ENCODE peak calls at places on chromosomes 4 and X, in nine cellular contexts. One of them, this sample, is unnamed.

GRCh38 chr4:37365888-37366287 is 121.3 kb downstream of the NWD2 start:
- DNase-seq in cardiac muscle cell: peak
- DNase-seq in A549: no peak
- DNase-seq in AG04450: no peak
- DNase-seq in left lung: no peak
- DNase-seq in CD4-positive, alpha-beta T cell: no peak
- DNase-seq in fibroblast of mammary gland: no peak
- DNase-seq in mesothelial cell of epicardium: no peak
- DNase-seq in adrenal gland: no peak
- DNase-seq in this sample: no peak

GRCh38 chrX:145848451-145848850 is 30.8 kb downstream of the SLITRK2 start:
- DNase-seq in CD4-positive, alpha-beta T cell: no peak
- DNase-seq in fibroblast of mammary gland: no peak
- DNase-seq in AG04450: no peak
- DNase-seq in adrenal gland: no peak
- DNase-seq in left lung: no peak
- DNase-seq in cardiac muscle cell: no peak
- DNase-seq in mesothelial cell of epicardium: no peak
- DNase-seq in A549: no peak
- DNase-seq in this sample: no peak

GRCh38 chr4:8182858-8183725 is 16.0 kb upstream of the SH3TC1 start:
- DNase-seq in adrenal gland: peak
- DNase-seq in fibroblast of mammary gland: peak
- DNase-seq in left lung: peak
- DNase-seq in cardiac muscle cell: peak
- DNase-seq in mesothelial cell of epicardium: peak
- DNase-seq in CD4-positive, alpha-beta T cell: no peak
- DNase-seq in A549: peak
- DNase-seq in AG04450: no peak
- DNase-seq in this sample: no peak

GRCh38 chrX:68139791-68140190 is 293.5 kb downstream of the OPHN1 start:
- DNase-seq in adrenal gland: no peak
- DNase-seq in fibroblast of mammary gland: peak
- DNase-seq in AG04450: no peak
- DNase-seq in left lung: no peak
- DNase-seq in CD4-positive, alpha-beta T cell: no peak
- DNase-seq in A549: no peak
- DNase-seq in cardiac muscle cell: no peak
- DNase-seq in mesothelial cell of epicardium: no peak
- DNase-seq in this sample: no peak

GRCh38 chr4:69470561-69470960 is 25.1 kb downstream of the UGT2B4 start:
- DNase-seq in cardiac muscle cell: peak
- DNase-seq in AG04450: no peak
- DNase-seq in left lung: no peak
- DNase-seq in adrenal gland: no peak
- DNase-seq in fibroblast of mammary gland: no peak
- DNase-seq in A549: peak
- DNase-seq in mesothelial cell of epicardium: no peak
- DNase-seq in CD4-positive, alpha-beta T cell: no peak
- DNase-seq in this sample: no peak

GRCh38 chr4:175253184-175253902 is 335.2 kb downstream of the ADAM29 start:
- DNase-seq in fibroblast of mammary gland: peak
- DNase-seq in AG04450: no peak
- DNase-seq in left lung: no peak
- DNase-seq in mesothelial cell of epicardium: no peak
- DNase-seq in adrenal gland: no peak
- DNase-seq in A549: no peak
- DNase-seq in CD4-positive, alpha-beta T cell: no peak
- DNase-seq in cardiac muscle cell: no peak
- DNase-seq in this sample: no peak

GRCh38 chrX:13190051-13190450 is 129.8 kb downstream of the ATXN3L start:
- DNase-seq in fibroblast of mammary gland: no peak
- DNase-seq in AG04450: no peak
- DNase-seq in A549: no peak
- DNase-seq in mesothelial cell of epicardium: no peak
- DNase-seq in adrenal gland: no peak
- DNase-seq in cardiac muscle cell: no peak
- DNase-seq in left lung: no peak
- DNase-seq in CD4-positive, alpha-beta T cell: no peak
- DNase-seq in this sample: no peak

GRCh38 chr4:175290401-175290800 is 372.2 kb downstream of the ADAM29 start:
- DNase-seq in A549: no peak
- DNase-seq in mesothelial cell of epicardium: no peak
- DNase-seq in AG04450: no peak
- DNase-seq in cardiac muscle cell: no peak
- DNase-seq in left lung: no peak
- DNase-seq in CD4-positive, alpha-beta T cell: no peak
- DNase-seq in fibroblast of mammary gland: peak
- DNase-seq in adrenal gland: no peak
- DNase-seq in this sample: no peak

GRCh38 chrX:111581086-111581485 is 69.6 kb downstream of the SERTM2 start:
- DNase-seq in adrenal gland: no peak
- DNase-seq in mesothelial cell of epicardium: no peak
- DNase-seq in CD4-positive, alpha-beta T cell: no peak
- DNase-seq in AG04450: no peak
- DNase-seq in fibroblast of mammary gland: no peak
- DNase-seq in left lung: no peak
- DNase-seq in cardiac muscle cell: no peak
- DNase-seq in A549: no peak
- DNase-seq in this sample: no peak

GRCh38 chr4:165784672-165785071 is 88.4 kb upstream of the TLL1 start:
- DNase-seq in fibroblast of mammary gland: peak
- DNase-seq in cardiac muscle cell: no peak
- DNase-seq in A549: no peak
- DNase-seq in left lung: no peak
- DNase-seq in CD4-positive, alpha-beta T cell: no peak
- DNase-seq in adrenal gland: no peak
- DNase-seq in mesothelial cell of epicardium: no peak
- DNase-seq in AG04450: no peak
- DNase-seq in this sample: no peak

GRCh38 chr4:1987721-1988326 is 20.9 kb downstream of the NELFA start:
- DNase-seq in adrenal gland: no peak
- DNase-seq in cardiac muscle cell: no peak
- DNase-seq in AG04450: no peak
- DNase-seq in fibroblast of mammary gland: no peak
- DNase-seq in mesothelial cell of epicardium: no peak
- DNase-seq in CD4-positive, alpha-beta T cell: no peak
- DNase-seq in A549: no peak
- DNase-seq in left lung: no peak
- DNase-seq in this sample: no peak

GRCh38 chr4:68447201-68447600 is at the start of gene TMPRSS11E:
- DNase-seq in CD4-positive, alpha-beta T cell: no peak
- DNase-seq in adrenal gland: no peak
- DNase-seq in AG04450: no peak
- DNase-seq in A549: no peak
- DNase-seq in mesothelial cell of epicardium: no peak
- DNase-seq in left lung: no peak
- DNase-seq in cardiac muscle cell: no peak
- DNase-seq in fibroblast of mammary gland: no peak
- DNase-seq in this sample: no peak

GRCh38 chr4:3246458-3247398 is 2.2 kb upstream of the MSANTD1 start:
- DNase-seq in adrenal gland: no peak
- DNase-seq in AG04450: no peak
- DNase-seq in fibroblast of mammary gland: no peak
- DNase-seq in left lung: no peak
- DNase-seq in mesothelial cell of epicardium: no peak
- DNase-seq in A549: no peak
- DNase-seq in cardiac muscle cell: no peak
- DNase-seq in CD4-positive, alpha-beta T cell: no peak
- DNase-seq in this sample: no peak

GRCh38 chr4:124459922-124460301 is 252.6 kb downstream of the ANKRD50 start:
- DNase-seq in cardiac muscle cell: peak
- DNase-seq in left lung: no peak
- DNase-seq in mesothelial cell of epicardium: no peak
- DNase-seq in AG04450: no peak
- DNase-seq in CD4-positive, alpha-beta T cell: no peak
- DNase-seq in A549: no peak
- DNase-seq in fibroblast of mammary gland: peak
- DNase-seq in adrenal gland: no peak
- DNase-seq in this sample: no peak

GRCh38 chr4:136505020-136505419 is 1027.3 kb downstream of the PCDH18 start:
- DNase-seq in fibroblast of mammary gland: no peak
- DNase-seq in adrenal gland: no peak
- DNase-seq in mesothelial cell of epicardium: no peak
- DNase-seq in A549: no peak
- DNase-seq in left lung: no peak
- DNase-seq in AG04450: no peak
- DNase-seq in CD4-positive, alpha-beta T cell: no peak
- DNase-seq in cardiac muscle cell: no peak
- DNase-seq in this sample: no peak

GRCh38 chr4:162164881-162165528 is 1.2 kb upstream of the FSTL5 start:
- DNase-seq in adrenal gland: no peak
- DNase-seq in mesothelial cell of epicardium: no peak
- DNase-seq in fibroblast of mammary gland: no peak
- DNase-seq in cardiac muscle cell: no peak
- DNase-seq in left lung: no peak
- DNase-seq in A549: no peak
- DNase-seq in CD4-positive, alpha-beta T cell: no peak
- DNase-seq in AG04450: no peak
- DNase-seq in this sample: no peak

GRCh38 chr4:145956288-145956890 is 17.8 kb upstream of the ZNF827 start:
- DNase-seq in AG04450: no peak
- DNase-seq in mesothelial cell of epicardium: no peak
- DNase-seq in left lung: no peak
- DNase-seq in adrenal gland: peak
- DNase-seq in fibroblast of mammary gland: peak
- DNase-seq in CD4-positive, alpha-beta T cell: peak
- DNase-seq in A549: no peak
- DNase-seq in cardiac muscle cell: peak
- DNase-seq in this sample: peak

GRCh38 chr4:112604590-112604989 is 32.1 kb downstream of the ZGRF1 start:
- DNase-seq in left lung: no peak
- DNase-seq in cardiac muscle cell: peak
- DNase-seq in AG04450: peak
- DNase-seq in A549: peak
- DNase-seq in fibroblast of mammary gland: peak
- DNase-seq in mesothelial cell of epicardium: no peak
- DNase-seq in CD4-positive, alpha-beta T cell: peak
- DNase-seq in adrenal gland: peak
- DNase-seq in this sample: peak

GRCh38 chr4:70901607-70901983 is 574 bp upstream of the MOB1B start:
- DNase-seq in CD4-positive, alpha-beta T cell: no peak
- DNase-seq in mesothelial cell of epicardium: no peak
- DNase-seq in left lung: no peak
- DNase-seq in cardiac muscle cell: no peak
- DNase-seq in adrenal gland: no peak
- DNase-seq in fibroblast of mammary gland: no peak
- DNase-seq in AG04450: no peak
- DNase-seq in A549: no peak
- DNase-seq in this sample: no peak

GRCh38 chrX:7218321-7219152 is 70.6 kb upstream of the PUDP start:
- DNase-seq in cardiac muscle cell: no peak
- DNase-seq in AG04450: no peak
- DNase-seq in mesothelial cell of epicardium: no peak
- DNase-seq in A549: no peak
- DNase-seq in left lung: no peak
- DNase-seq in fibroblast of mammary gland: no peak
- DNase-seq in adrenal gland: no peak
- DNase-seq in CD4-positive, alpha-beta T cell: no peak
- DNase-seq in this sample: no peak

GRCh38 chrX:20265726-20266681 is 705 bp downstream of the RPS6KA3 start:
- DNase-seq in CD4-positive, alpha-beta T cell: peak
- DNase-seq in cardiac muscle cell: no peak
- DNase-seq in left lung: peak
- DNase-seq in fibroblast of mammary gland: no peak
- DNase-seq in AG04450: no peak
- DNase-seq in A549: peak
- DNase-seq in mesothelial cell of epicardium: peak
- DNase-seq in adrenal gland: peak
- DNase-seq in this sample: peak

GRCh38 chr4:111697176-111697962 is 447.9 kb upstream of the FAM241A start:
- DNase-seq in A549: no peak
- DNase-seq in mesothelial cell of epicardium: no peak
- DNase-seq in fibroblast of mammary gland: no peak
- DNase-seq in adrenal gland: no peak
- DNase-seq in cardiac muscle cell: no peak
- DNase-seq in CD4-positive, alpha-beta T cell: no peak
- DNase-seq in left lung: no peak
- DNase-seq in AG04450: no peak
- DNase-seq in this sample: no peak

DNA sequence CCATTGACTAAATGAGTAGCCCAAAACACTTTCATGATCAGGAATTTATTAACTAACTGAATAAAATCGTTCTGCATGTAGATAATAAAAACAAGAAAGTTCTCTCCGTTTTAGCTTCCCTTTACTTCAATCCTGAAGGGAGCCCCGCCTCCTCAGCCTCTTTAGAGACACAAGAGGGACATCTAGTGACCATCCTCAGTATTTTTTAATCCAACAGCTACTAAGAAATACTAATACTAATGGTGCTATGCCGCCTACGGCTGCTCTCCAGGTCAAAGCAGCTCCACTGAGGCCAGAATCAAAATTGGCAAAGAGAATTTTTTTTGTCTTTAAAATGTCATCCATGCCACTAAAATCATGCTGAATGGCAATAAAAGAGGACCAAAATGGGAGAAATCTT is 3.2 kb upstream of the PCDH19 start:
- DNase-seq in cardiac muscle cell: peak
- DNase-seq in left lung: no peak
- DNase-seq in mesothelial cell of epicardium: peak
- DNase-seq in fibroblast of mammary gland: peak
- DNase-seq in A549: peak
- DNase-seq in AG04450: no peak
- DNase-seq in CD4-positive, alpha-beta T cell: no peak
- DNase-seq in adrenal gland: peak
- DNase-seq in this sample: no peak
- TF ChIP-seq CTCF in cardiac muscle cell: peak
- TF ChIP-seq CTCF in left lung: no peak
- TF ChIP-seq CTCF in mesothelial cell of epicardium: peak
- TF ChIP-seq CTCF in fibroblast of mammary gland: peak
- TF ChIP-seq CTCF in A549: peak
- TF ChIP-seq CTCF in AG04450: peak
- TF ChIP-seq CTCF in CD4-positive, alpha-beta T cell: no peak
- TF ChIP-seq CTCF in adrenal gland: peak
- TF ChIP-seq CTCF in this sample: peak

GRCh38 chrX:104372547-104372946 is 117.8 kb upstream of the ESX1 start:
- DNase-seq in A549: no peak
- DNase-seq in adrenal gland: no peak
- DNase-seq in cardiac muscle cell: no peak
- DNase-seq in fibroblast of mammary gland: no peak
- DNase-seq in mesothelial cell of epicardium: no peak
- DNase-seq in CD4-positive, alpha-beta T cell: no peak
- DNase-seq in AG04450: no peak
- DNase-seq in left lung: no peak
- DNase-seq in this sample: no peak
- TF ChIP-seq CTCF in A549: no peak
- TF ChIP-seq CTCF in adrenal gland: no peak
- TF ChIP-seq CTCF in cardiac muscle cell: no peak
- TF ChIP-seq CTCF in fibroblast of mammary gland: no peak
- TF ChIP-seq CTCF in mesothelial cell of epicardium: no peak
- TF ChIP-seq CTCF in CD4-positive, alpha-beta T cell: no peak
- TF ChIP-seq CTCF in AG04450: no peak
- TF ChIP-seq CTCF in left lung: no peak
- TF ChIP-seq CTCF in this sample: no peak

GRCh38 chrX:11111038-11111851 is at the start of gene HCCS:
- DNase-seq in CD4-positive, alpha-beta T cell: peak
- DNase-seq in mesothelial cell of epicardium: peak
- DNase-seq in left lung: peak
- DNase-seq in AG04450: peak
- DNase-seq in adrenal gland: peak
- DNase-seq in A549: peak
- DNase-seq in cardiac muscle cell: peak
- DNase-seq in fibroblast of mammary gland: peak
- DNase-seq in this sample: peak
- TF ChIP-seq CTCF in CD4-positive, alpha-beta T cell: no peak
- TF ChIP-seq CTCF in mesothelial cell of epicardium: no peak
- TF ChIP-seq CTCF in left lung: no peak
- TF ChIP-seq CTCF in AG04450: peak
- TF ChIP-seq CTCF in adrenal gland: no peak
- TF ChIP-seq CTCF in A549: no peak
- TF ChIP-seq CTCF in cardiac muscle cell: no peak
- TF ChIP-seq CTCF in fibroblast of mammary gland: no peak
- TF ChIP-seq CTCF in this sample: no peak

GRCh38 chr4:114780205-114780604 is 181.6 kb downstream of the UGT8 start:
- DNase-seq in mesothelial cell of epicardium: no peak
- DNase-seq in adrenal gland: no peak
- DNase-seq in cardiac muscle cell: peak
- DNase-seq in left lung: no peak
- DNase-seq in fibroblast of mammary gland: peak
- DNase-seq in AG04450: no peak
- DNase-seq in A549: no peak
- DNase-seq in CD4-positive, alpha-beta T cell: no peak
- DNase-seq in this sample: peak
- TF ChIP-seq CTCF in mesothelial cell of epicardium: no peak
- TF ChIP-seq CTCF in adrenal gland: no peak
- TF ChIP-seq CTCF in cardiac muscle cell: peak
- TF ChIP-seq CTCF in left lung: no peak
- TF ChIP-seq CTCF in fibroblast of mammary gland: peak
- TF ChIP-seq CTCF in AG04450: peak
- TF ChIP-seq CTCF in A549: no peak
- TF ChIP-seq CTCF in CD4-positive, alpha-beta T cell: no peak
- TF ChIP-seq CTCF in this sample: peak